ENCODE peak calls at places on chromosomes 7 and 10, in eight cellular contexts. One of them, this sample, is unnamed.

GRCh38 chr7:50299163-50299562 is 5.4 kb upstream of the IKZF1 start:
- DNase-seq in Calu3: no peak
- DNase-seq in fibroblast of mammary gland: no peak
- DNase-seq in neural crest cell: no peak
- DNase-seq in fibroblast of the conjunctiva: no peak
- DNase-seq in HuH-7: no peak
- DNase-seq in EL: no peak
- DNase-seq in activated CD8-positive, alpha-beta memory T cell treated with anti-CD3 and anti-CD28 coated beads, Interleukin-2, amount 50 U/mL, for 4 hours: no peak
- DNase-seq in this sample: no peak

GRCh38 chr10:126597206-126597605 is 73.3 kb downstream of the C10orf90 start:
- DNase-seq in Calu3: no peak
- DNase-seq in fibroblast of mammary gland: peak; percentile 69
- DNase-seq in neural crest cell: no peak
- DNase-seq in fibroblast of the conjunctiva: no peak
- DNase-seq in HuH-7: no peak
- DNase-seq in EL: peak; percentile 13
- DNase-seq in activated CD8-positive, alpha-beta memory T cell treated with anti-CD3 and anti-CD28 coated beads, Interleukin-2, amount 50 U/mL, for 4 hours: no peak
- DNase-seq in this sample: no peak

GRCh38 chr7:93018666-93019065 is 99.1 kb downstream of the SAMD9 start:
- DNase-seq in Calu3: no peak
- DNase-seq in fibroblast of mammary gland: no peak
- DNase-seq in neural crest cell: no peak
- DNase-seq in fibroblast of the conjunctiva: no peak
- DNase-seq in HuH-7: no peak
- DNase-seq in EL: no peak
- DNase-seq in activated CD8-positive, alpha-beta memory T cell treated with anti-CD3 and anti-CD28 coated beads, Interleukin-2, amount 50 U/mL, for 4 hours: no peak
- DNase-seq in this sample: no peak

GRCh38 chr10:124291009-124291671 is 127.6 kb downstream of the OAT start:
- DNase-seq in Calu3: no peak
- DNase-seq in fibroblast of mammary gland: no peak
- DNase-seq in neural crest cell: no peak
- DNase-seq in fibroblast of the conjunctiva: no peak
- DNase-seq in HuH-7: no peak
- DNase-seq in EL: no peak
- DNase-seq in activated CD8-positive, alpha-beta memory T cell treated with anti-CD3 and anti-CD28 coated beads, Interleukin-2, amount 50 U/mL, for 4 hours: no peak
- DNase-seq in this sample: no peak

GRCh38 chr10:124641282-124642075 is 102.7 kb downstream of the FAM53B start:
- DNase-seq in Calu3: no peak
- DNase-seq in fibroblast of mammary gland: peak; percentile 69
- DNase-seq in neural crest cell: no peak
- DNase-seq in fibroblast of the conjunctiva: peak; percentile 24
- DNase-seq in HuH-7: no peak
- DNase-seq in EL: peak; percentile 36
- DNase-seq in activated CD8-positive, alpha-beta memory T cell treated with anti-CD3 and anti-CD28 coated beads, Interleukin-2, amount 50 U/mL, for 4 hours: peak; percentile 44
- DNase-seq in this sample: no peak

GRCh38 chr7:120742370-120742769 is 115.6 kb downstream of the TSPAN12 start:
- DNase-seq in Calu3: no peak
- DNase-seq in fibroblast of mammary gland: no peak
- DNase-seq in neural crest cell: no peak
- DNase-seq in fibroblast of the conjunctiva: no peak
- DNase-seq in HuH-7: no peak
- DNase-seq in EL: no peak
- DNase-seq in activated CD8-positive, alpha-beta memory T cell treated with anti-CD3 and anti-CD28 coated beads, Interleukin-2, amount 50 U/mL, for 4 hours: no peak
- DNase-seq in this sample: no peak

GRCh38 chr7:149638566-149639320 is 134.6 kb downstream of the ZNF467 start:
- DNase-seq in Calu3: no peak
- DNase-seq in fibroblast of mammary gland: no peak
- DNase-seq in neural crest cell: no peak
- DNase-seq in fibroblast of the conjunctiva: no peak
- DNase-seq in HuH-7: no peak
- DNase-seq in EL: no peak
- DNase-seq in activated CD8-positive, alpha-beta memory T cell treated with anti-CD3 and anti-CD28 coated beads, Interleukin-2, amount 50 U/mL, for 4 hours: no peak
- DNase-seq in this sample: no peak

GRCh38 chr10:84265378-84265777 is 20.5 kb downstream of the RGR start:
- DNase-seq in Calu3: no peak
- DNase-seq in fibroblast of mammary gland: no peak
- DNase-seq in neural crest cell: no peak
- DNase-seq in fibroblast of the conjunctiva: no peak
- DNase-seq in HuH-7: no peak
- DNase-seq in EL: no peak
- DNase-seq in activated CD8-positive, alpha-beta memory T cell treated with anti-CD3 and anti-CD28 coated beads, Interleukin-2, amount 50 U/mL, for 4 hours: no peak
- DNase-seq in this sample: no peak

GRCh38 chr7:192035-192649 is at the start of gene FAM20C:
- DNase-seq in Calu3: peak; percentile 69
- DNase-seq in fibroblast of mammary gland: peak; percentile 82
- DNase-seq in neural crest cell: peak; percentile 53
- DNase-seq in fibroblast of the conjunctiva: peak; percentile 38
- DNase-seq in HuH-7: peak; percentile 83
- DNase-seq in EL: peak; percentile 79
- DNase-seq in activated CD8-positive, alpha-beta memory T cell treated with anti-CD3 and anti-CD28 coated beads, Interleukin-2, amount 50 U/mL, for 4 hours: peak; percentile 37
- DNase-seq in this sample: peak; percentile 82